ENCODE peak calls at places on chromosomes 5 and 9, in four cellular contexts. M is nucleus accumbens; T is stimulated activated CD4-positive, alpha-beta T cell treated with anti-CD3 and anti-CD28 coated beads, Interleukin-12 subunit alpha, Interleukin-12 subunit beta, amount 100 ng/mL, for 4 hours; H is head of caudate nucleus. J is an unnamed sample.

GRCh38 chr9:132802121-132802795 is 75.8 kb downstream of the AK8 start:
- DNase-seq in H (no peak), T (no peak), M (no peak), J (no peak)

GRCh38 chr9:135939351-135940265 is 21.6 kb downstream of the UBAC1 start:
- DNase-seq in H (no peak), T (peak), M (no peak), J (no peak)

GRCh38 chr9:111301195-111301594 is 28.8 kb downstream of the OR2K2 start:
- DNase-seq in T (no peak), M (no peak), H (no peak), J (no peak)

GRCh38 chr9:136903041-136903554 is 16.8 kb downstream of the TRAF2 start:
- DNase-seq in M (no peak), H (no peak), T (no peak), J (no peak)

GRCh38 chr9:114884787-114885452 is 45.5 kb downstream of the TNFSF8 start:
- DNase-seq in H (no peak), M (no peak), T (no peak), J (no peak)

GRCh38 chr5:83991566-83992224 is 271.0 kb upstream of the HAPLN1 start:
- DNase-seq in H (no peak), M (no peak), T (no peak), J (no peak)

GRCh38 chr9:117265253-117265652 is 149.6 kb downstream of the ASTN2 start:
- DNase-seq in H (peak), T (no peak), M (peak), J (no peak)

GRCh38 chr9:124869986-124870560 is 8.1 kb downstream of the ARPC5L start:
- DNase-seq in M (no peak), T (peak), H (no peak), J (no peak)

GRCh38 chr5:151647320-151647861 is 39.3 kb downstream of the SPARC start:
- DNase-seq in M (no peak), T (no peak), H (no peak), J (no peak)

GRCh38 chr9:116271307-116271706 is 117.7 kb downstream of the PAPPA start:
- DNase-seq in H (no peak), T (no peak), M (no peak), J (no peak)

GRCh38 chr5:10660135-10660534 is 96.3 kb downstream of the ANKRD33B start:
- DNase-seq in H (no peak), T (no peak), M (no peak), J (no peak)

GRCh38 chr9:4108708-4109444 is 191.0 kb downstream of the GLIS3 start:
- DNase-seq in M (no peak), T (no peak), H (no peak), J (no peak)

GRCh38 chr9:73714294-73714693 is 562.6 kb downstream of the ANXA1 start:
- DNase-seq in M (no peak), T (no peak), H (no peak), J (no peak)

GRCh38 chr5:75666801-75667200 is 50.4 kb downstream of the POC5 start:
- DNase-seq in T (no peak), H (no peak), M (no peak), J (no peak)

GRCh38 chr5:158484968-158485367 is 614.7 kb downstream of the EBF1 start:
- DNase-seq in T (no peak), H (no peak), M (no peak), J (no peak)

GRCh38 chr9:135980926-135981630 is 19.9 kb upstream of the UBAC1 start:
- DNase-seq in H (peak), M (peak), T (no peak), J (no peak)

GRCh38 chr9:129751841-129752801 is 721 bp downstream of the PTGES start:
- DNase-seq in M (no peak), H (no peak), T (no peak), J (peak)

GRCh38 chr9:93357649-93358048 is 93.8 kb upstream of the FAM120A start:
- DNase-seq in T (no peak), H (no peak), M (no peak), J (no peak)

GRCh38 chr5:140566665-140567064 is 2.0 kb downstream of the SLC35A4 start:
- DNase-seq in H (no peak), T (no peak), M (no peak), J (no peak)

GRCh38 chr5:92634883-92635282 is 946.1 kb downstream of the NR2F1-AS1 start:
- DNase-seq in M (no peak), H (no peak), T (no peak), J (peak)

GRCh38 chr9:68905129-68905528 is 108.8 kb downstream of the PRKACG start:
- DNase-seq in T (no peak), M (no peak), H (no peak), J (no peak)

GRCh38 chr5:171714286-171714685 is 71.3 kb upstream of the SMIM23 start:
- DNase-seq in H (no peak), M (no peak), T (no peak), J (no peak)

GRCh38 chr9:33197279-33197678 is 30.1 kb upstream of the B4GALT1 start:
- DNase-seq in M (no peak), H (no peak), T (no peak), J (no peak)